ENCODE peak calls at places on chromosomes 3 and 15, in six cellular contexts. R is GM10248, I is posterior cingulate gyrus, E is fibroblast of pulmonary artery, N is Ammon's horn, L is heart right ventricle. M is an unnamed sample.

GRCh38 chr3:178043084-178043483 is 493.2 kb upstream of the KCNMB2 start:
- DNase-seq in R (no peak), I (no peak), E (peak; percentile 70), N (no peak), L (no peak), M (no peak)

GRCh38 chr3:89172150-89172549 is 64.7 kb downstream of the EPHA3 start:
- DNase-seq in R (no peak), I (no peak), E (no peak), N (no peak), L (no peak), M (no peak)

GRCh38 chr15:59282515-59283337 is 76.1 kb downstream of the LDHAL6B start:
- DNase-seq in R (no peak), I (no peak), E (no peak), N (no peak), L (no peak), M (no peak)

GRCh38 chr3:32951410-32951811 is at the start of gene CCR4:
- DNase-seq in R (no peak), I (no peak), E (peak; percentile 21), N (no peak), L (no peak), M (no peak)

GRCh38 chr15:38460543-38460942 is 6.6 kb downstream of the FAM98B start:
- DNase-seq in R (no peak), I (no peak), E (no peak), N (no peak), L (no peak), M (no peak)

GRCh38 chr15:79858469-79858868 is 38.3 kb downstream of the MTHFS start:
- DNase-seq in R (no peak), I (no peak), E (peak; percentile 27), N (no peak), L (no peak), M (no peak)

GRCh38 chr15:70264014-70264492 is 166.3 kb upstream of the TLE3 start:
- DNase-seq in R (no peak), I (no peak), E (no peak), N (peak; percentile 63), L (peak; percentile 46), M (no peak)

GRCh38 chr15:39624806-39625205 is 43.9 kb downstream of the THBS1 start:
- DNase-seq in R (peak; percentile 36), I (no peak), E (peak; percentile 93), N (no peak), L (peak; percentile 52), M (peak; percentile 43)

GRCh38 chr15:84780492-84780891 is 32.1 kb downstream of the ZNF592 start:
- DNase-seq in R (no peak), I (no peak), E (no peak), N (no peak), L (no peak), M (no peak)

GRCh38 chr3:125165189-125165947 is 47.2 kb downstream of the SLC12A8 start:
- DNase-seq in R (peak; percentile 50), I (no peak), E (peak; percentile 66), N (peak; percentile 54), L (no peak), M (peak; percentile 58)

GRCh38 chr3:36648241-36649034 is 115.9 kb downstream of the DCLK3 start:
- DNase-seq in R (no peak), I (no peak), E (peak; percentile 80), N (peak; percentile 5), L (no peak), M (no peak)

GRCh38 chr15:90994059-90994416 is 297 bp downstream of the PRC1 start:
- DNase-seq in R (peak; percentile 34), I (peak; percentile 70), E (no peak), N (no peak), L (peak; percentile 5), M (peak; percentile 48)

GRCh38 chr15:70466895-70467529 is 296.3 kb downstream of the UACA start:
- DNase-seq in R (peak; percentile 69), I (peak; percentile 82), E (peak; percentile 73), N (peak; percentile 85), L (peak; percentile 35), M (peak; percentile 63)

GRCh38 chr3:113560845-113561623 is 28.7 kb downstream of the SIDT1 start:
- DNase-seq in R (no peak), I (no peak), E (peak; percentile 75), N (no peak), L (no peak), M (no peak)

GRCh38 chr3:45227131-45227819 is 1.2 kb upstream of the TMEM158 start:
- DNase-seq in R (no peak), I (no peak), E (peak; percentile 21), N (no peak), L (no peak), M (no peak)

GRCh38 chr3:48473617-48473952 is 27.0 kb downstream of the ATRIP start:
- DNase-seq in R (no peak), I (no peak), E (no peak), N (no peak), L (no peak), M (no peak)

GRCh38 chr3:159252772-159253384 is 451.0 kb downstream of the MFSD1 start:
- DNase-seq in R (peak; percentile 24), I (no peak), E (peak; percentile 81), N (no peak), L (no peak), M (peak; percentile 28)

GRCh38 chr3:157199841-157200240 is 39.9 kb upstream of the CCNL1 start:
- DNase-seq in R (no peak), I (no peak), E (peak; percentile 28), N (no peak), L (no peak), M (no peak)

GRCh38 chr3:188153949-188154757 is at the start of gene LPP:
- DNase-seq in R (peak; percentile 61), I (peak; percentile 89), E (peak; percentile 80), N (peak; percentile 72), L (peak; percentile 76), M (peak; percentile 73)

GRCh38 chr3:124363451-124363850 is 366.8 kb upstream of the UMPS start:
- DNase-seq in R (no peak), I (no peak), E (peak; percentile 59), N (no peak), L (no peak), M (no peak)

GRCh38 chr3:141345528-141345927 is 22.8 kb upstream of the ZBTB38 start:
- DNase-seq in R (no peak), I (no peak), E (no peak), N (no peak), L (no peak), M (no peak)

GRCh38 chr3:115960799-115961198 is 337.5 kb downstream of the GAP43 start:
- DNase-seq in R (peak; percentile 23), I (peak; percentile 73), E (peak; percentile 6), N (peak; percentile 74), L (no peak), M (peak; percentile 40)

GRCh38 chr3:97871788-97872187 is 50.0 kb downstream of the CRYBG3 start:
- DNase-seq in R (no peak), I (no peak), E (peak; percentile 60), N (no peak), L (no peak), M (no peak)

GRCh38 chr3:132405188-132405587 is 12.1 kb upstream of the DNAJC13 start:
- DNase-seq in R (no peak), I (no peak), E (peak; percentile 79), N (no peak), L (no peak), M (no peak)

GRCh38 chr3:32226875-32227500 is 11.5 kb upstream of the CMTM8 start:
- DNase-seq in R (no peak), I (no peak), E (peak; percentile 59), N (no peak), L (no peak), M (no peak)

GRCh38 chr3:107796786-107797185 is 274.0 kb downstream of the BBX start:
- DNase-seq in R (no peak), I (no peak), E (peak; percentile 76), N (no peak), L (no peak), M (no peak)

GRCh38 chr3:53240989-53241972 is 14.5 kb downstream of the TKT start:
- DNase-seq in R (no peak), I (no peak), E (no peak), N (no peak), L (no peak), M (no peak)

GRCh38 chr3:166420071-166420470 is 582.8 kb upstream of the BCHE start:
- DNase-seq in R (no peak), I (no peak), E (no peak), N (no peak), L (no peak), M (no peak)

GRCh38 chr3:120469440-120470415 is 18.9 kb upstream of the FSTL1 start:
- DNase-seq in R (no peak), I (no peak), E (peak; percentile 45), N (peak; percentile 28), L (no peak), M (no peak)

GRCh38 chr15:101105059-101105851 is 146.6 kb downstream of the CHSY1 start:
- DNase-seq in R (no peak), I (no peak), E (no peak), N (no peak), L (no peak), M (no peak)

GRCh38 chr3:171815977-171816595 is 5.8 kb upstream of the PLD1 start:
- DNase-seq in R (no peak), I (no peak), E (no peak), N (no peak), L (no peak), M (no peak)

GRCh38 chr3:190092250-190092649 is 28.4 kb downstream of the P3H2 start:
- DNase-seq in R (no peak), I (no peak), E (peak; percentile 83), N (no peak), L (no peak), M (no peak)